ENCODE peak calls at places on chromosomes 7 and 10, in ten cellular contexts. One of them, this sample, is unnamed.

GRCh38 chr10:104300002-104300735 is 31.2 kb downstream of the GSTO2 start:
- DNase-seq in sigmoid colon: peak
- DNase-seq in A549: no peak
- DNase-seq in hepatic stellate cell: peak
- DNase-seq in effector CD8-positive, alpha-beta T cell: no peak
- DNase-seq in activated CD4-positive, alpha-beta T cell treated with anti-CD3 and anti-CD28 coated beads, Interleukin-2, amount 50 U/mL, for 48 hours: no peak
- DNase-seq in HS-5: peak
- DNase-seq in NCI-H774: no peak
- DNase-seq in fibroblast of the conjunctiva: peak
- DNase-seq in lower lobe of right lung: no peak
- DNase-seq in this sample: peak

GRCh38 chr10:35722636-35723420 is 80.7 kb upstream of the FZD8 start:
- DNase-seq in sigmoid colon: no peak
- DNase-seq in A549: no peak
- DNase-seq in hepatic stellate cell: no peak
- DNase-seq in effector CD8-positive, alpha-beta T cell: no peak
- DNase-seq in activated CD4-positive, alpha-beta T cell treated with anti-CD3 and anti-CD28 coated beads, Interleukin-2, amount 50 U/mL, for 48 hours: no peak
- DNase-seq in HS-5: no peak
- DNase-seq in NCI-H774: no peak
- DNase-seq in fibroblast of the conjunctiva: no peak
- DNase-seq in lower lobe of right lung: no peak
- DNase-seq in this sample: no peak

GRCh38 chr7:104341545-104341944 is 13.1 kb downstream of the LHFPL3 start:
- DNase-seq in sigmoid colon: no peak
- DNase-seq in A549: no peak
- DNase-seq in hepatic stellate cell: no peak
- DNase-seq in effector CD8-positive, alpha-beta T cell: no peak
- DNase-seq in activated CD4-positive, alpha-beta T cell treated with anti-CD3 and anti-CD28 coated beads, Interleukin-2, amount 50 U/mL, for 48 hours: no peak
- DNase-seq in HS-5: no peak
- DNase-seq in NCI-H774: peak
- DNase-seq in fibroblast of the conjunctiva: no peak
- DNase-seq in lower lobe of right lung: no peak
- DNase-seq in this sample: no peak

GRCh38 chr7:111900283-111900682 is 305.9 kb downstream of the DOCK4 start:
- DNase-seq in sigmoid colon: no peak
- DNase-seq in A549: no peak
- DNase-seq in hepatic stellate cell: no peak
- DNase-seq in effector CD8-positive, alpha-beta T cell: no peak
- DNase-seq in activated CD4-positive, alpha-beta T cell treated with anti-CD3 and anti-CD28 coated beads, Interleukin-2, amount 50 U/mL, for 48 hours: no peak
- DNase-seq in HS-5: no peak
- DNase-seq in NCI-H774: no peak
- DNase-seq in fibroblast of the conjunctiva: no peak
- DNase-seq in lower lobe of right lung: no peak
- DNase-seq in this sample: no peak

GRCh38 chr7:835491-836401 is 3.5 kb downstream of the SUN1 start:
- DNase-seq in sigmoid colon: no peak
- DNase-seq in A549: no peak
- DNase-seq in hepatic stellate cell: no peak
- DNase-seq in effector CD8-positive, alpha-beta T cell: no peak
- DNase-seq in activated CD4-positive, alpha-beta T cell treated with anti-CD3 and anti-CD28 coated beads, Interleukin-2, amount 50 U/mL, for 48 hours: no peak
- DNase-seq in HS-5: no peak
- DNase-seq in NCI-H774: no peak
- DNase-seq in fibroblast of the conjunctiva: no peak
- DNase-seq in lower lobe of right lung: peak
- DNase-seq in this sample: no peak

GRCh38 chr7:123675092-123675473 is 19.4 kb downstream of the LMOD2 start:
- DNase-seq in sigmoid colon: no peak
- DNase-seq in A549: no peak
- DNase-seq in hepatic stellate cell: no peak
- DNase-seq in effector CD8-positive, alpha-beta T cell: no peak
- DNase-seq in activated CD4-positive, alpha-beta T cell treated with anti-CD3 and anti-CD28 coated beads, Interleukin-2, amount 50 U/mL, for 48 hours: no peak
- DNase-seq in HS-5: peak
- DNase-seq in NCI-H774: no peak
- DNase-seq in fibroblast of the conjunctiva: no peak
- DNase-seq in lower lobe of right lung: no peak
- DNase-seq in this sample: no peak

GRCh38 chr10:128730922-128731321 is 604.7 kb upstream of the MKI67 start:
- DNase-seq in sigmoid colon: no peak
- DNase-seq in A549: no peak
- DNase-seq in hepatic stellate cell: no peak
- DNase-seq in effector CD8-positive, alpha-beta T cell: no peak
- DNase-seq in activated CD4-positive, alpha-beta T cell treated with anti-CD3 and anti-CD28 coated beads, Interleukin-2, amount 50 U/mL, for 48 hours: no peak
- DNase-seq in HS-5: no peak
- DNase-seq in NCI-H774: no peak
- DNase-seq in fibroblast of the conjunctiva: no peak
- DNase-seq in lower lobe of right lung: no peak
- DNase-seq in this sample: no peak

GRCh38 chr7:45881759-45882464 is 6.4 kb upstream of the IGFBP1 start:
- DNase-seq in sigmoid colon: no peak
- DNase-seq in A549: no peak
- DNase-seq in hepatic stellate cell: peak
- DNase-seq in effector CD8-positive, alpha-beta T cell: no peak
- DNase-seq in activated CD4-positive, alpha-beta T cell treated with anti-CD3 and anti-CD28 coated beads, Interleukin-2, amount 50 U/mL, for 48 hours: no peak
- DNase-seq in HS-5: peak
- DNase-seq in NCI-H774: no peak
- DNase-seq in fibroblast of the conjunctiva: peak
- DNase-seq in lower lobe of right lung: no peak
- DNase-seq in this sample: no peak

GRCh38 chr7:104267701-104268368 is 60.0 kb upstream of the ORC5 start:
- DNase-seq in sigmoid colon: no peak
- DNase-seq in A549: peak
- DNase-seq in hepatic stellate cell: peak
- DNase-seq in effector CD8-positive, alpha-beta T cell: no peak
- DNase-seq in activated CD4-positive, alpha-beta T cell treated with anti-CD3 and anti-CD28 coated beads, Interleukin-2, amount 50 U/mL, for 48 hours: no peak
- DNase-seq in HS-5: no peak
- DNase-seq in NCI-H774: no peak
- DNase-seq in fibroblast of the conjunctiva: peak
- DNase-seq in lower lobe of right lung: no peak
- DNase-seq in this sample: no peak

GRCh38 chr7:82164813-82165212 is 278.8 kb downstream of the CACNA2D1 start:
- DNase-seq in sigmoid colon: no peak
- DNase-seq in A549: no peak
- DNase-seq in hepatic stellate cell: peak
- DNase-seq in effector CD8-positive, alpha-beta T cell: no peak
- DNase-seq in activated CD4-positive, alpha-beta T cell treated with anti-CD3 and anti-CD28 coated beads, Interleukin-2, amount 50 U/mL, for 48 hours: no peak
- DNase-seq in HS-5: peak
- DNase-seq in NCI-H774: peak
- DNase-seq in fibroblast of the conjunctiva: peak
- DNase-seq in lower lobe of right lung: no peak
- DNase-seq in this sample: peak

GRCh38 chr10:103814626-103815370 is 40.6 kb downstream of the SH3PXD2A start:
- DNase-seq in sigmoid colon: no peak
- DNase-seq in A549: no peak
- DNase-seq in hepatic stellate cell: no peak
- DNase-seq in effector CD8-positive, alpha-beta T cell: no peak
- DNase-seq in activated CD4-positive, alpha-beta T cell treated with anti-CD3 and anti-CD28 coated beads, Interleukin-2, amount 50 U/mL, for 48 hours: no peak
- DNase-seq in HS-5: no peak
- DNase-seq in NCI-H774: no peak
- DNase-seq in fibroblast of the conjunctiva: no peak
- DNase-seq in lower lobe of right lung: no peak
- DNase-seq in this sample: no peak

GRCh38 chr10:14386202-14386593 is 55.5 kb upstream of the FRMD4A start:
- DNase-seq in sigmoid colon: no peak
- DNase-seq in A549: no peak
- DNase-seq in hepatic stellate cell: peak
- DNase-seq in effector CD8-positive, alpha-beta T cell: no peak
- DNase-seq in activated CD4-positive, alpha-beta T cell treated with anti-CD3 and anti-CD28 coated beads, Interleukin-2, amount 50 U/mL, for 48 hours: peak
- DNase-seq in HS-5: no peak
- DNase-seq in NCI-H774: no peak
- DNase-seq in fibroblast of the conjunctiva: no peak
- DNase-seq in lower lobe of right lung: no peak
- DNase-seq in this sample: peak

GRCh38 chr10:11864727-11865126 is 41.6 kb downstream of the PROSER2 start:
- DNase-seq in sigmoid colon: peak
- DNase-seq in A549: no peak
- DNase-seq in hepatic stellate cell: no peak
- DNase-seq in effector CD8-positive, alpha-beta T cell: no peak
- DNase-seq in activated CD4-positive, alpha-beta T cell treated with anti-CD3 and anti-CD28 coated beads, Interleukin-2, amount 50 U/mL, for 48 hours: no peak
- DNase-seq in HS-5: no peak
- DNase-seq in NCI-H774: no peak
- DNase-seq in fibroblast of the conjunctiva: no peak
- DNase-seq in lower lobe of right lung: no peak
- DNase-seq in this sample: no peak

GRCh38 chr10:76149602-76150138 is 718.2 kb downstream of the LRMDA start:
- DNase-seq in sigmoid colon: no peak
- DNase-seq in A549: no peak
- DNase-seq in hepatic stellate cell: no peak
- DNase-seq in effector CD8-positive, alpha-beta T cell: no peak
- DNase-seq in activated CD4-positive, alpha-beta T cell treated with anti-CD3 and anti-CD28 coated beads, Interleukin-2, amount 50 U/mL, for 48 hours: no peak
- DNase-seq in HS-5: no peak
- DNase-seq in NCI-H774: no peak
- DNase-seq in fibroblast of the conjunctiva: no peak
- DNase-seq in lower lobe of right lung: no peak
- DNase-seq in this sample: no peak

GRCh38 chr10:124725171-124725631 is 19.0 kb downstream of the FAM53B start:
- DNase-seq in sigmoid colon: peak
- DNase-seq in A549: no peak
- DNase-seq in hepatic stellate cell: no peak
- DNase-seq in effector CD8-positive, alpha-beta T cell: no peak
- DNase-seq in activated CD4-positive, alpha-beta T cell treated with anti-CD3 and anti-CD28 coated beads, Interleukin-2, amount 50 U/mL, for 48 hours: no peak
- DNase-seq in HS-5: no peak
- DNase-seq in NCI-H774: no peak
- DNase-seq in fibroblast of the conjunctiva: no peak
- DNase-seq in lower lobe of right lung: no peak
- DNase-seq in this sample: no peak

GRCh38 chr7:112770051-112770450 is 20.1 kb downstream of the TMEM168 start:
- DNase-seq in sigmoid colon: no peak
- DNase-seq in A549: no peak
- DNase-seq in hepatic stellate cell: no peak
- DNase-seq in effector CD8-positive, alpha-beta T cell: no peak
- DNase-seq in activated CD4-positive, alpha-beta T cell treated with anti-CD3 and anti-CD28 coated beads, Interleukin-2, amount 50 U/mL, for 48 hours: no peak
- DNase-seq in HS-5: no peak
- DNase-seq in NCI-H774: no peak
- DNase-seq in fibroblast of the conjunctiva: no peak
- DNase-seq in lower lobe of right lung: no peak
- DNase-seq in this sample: no peak

GRCh38 chr10:88952647-88953111 is at the start of gene ACTA2:
- DNase-seq in sigmoid colon: peak
- DNase-seq in A549: no peak
- DNase-seq in hepatic stellate cell: peak
- DNase-seq in effector CD8-positive, alpha-beta T cell: no peak
- DNase-seq in activated CD4-positive, alpha-beta T cell treated with anti-CD3 and anti-CD28 coated beads, Interleukin-2, amount 50 U/mL, for 48 hours: no peak
- DNase-seq in HS-5: no peak
- DNase-seq in NCI-H774: no peak
- DNase-seq in fibroblast of the conjunctiva: no peak
- DNase-seq in lower lobe of right lung: no peak
- DNase-seq in this sample: peak

GRCh38 chr10:72659694-72660093 is 32.2 kb upstream of the MCU start:
- DNase-seq in sigmoid colon: no peak
- DNase-seq in A549: no peak
- DNase-seq in hepatic stellate cell: no peak
- DNase-seq in effector CD8-positive, alpha-beta T cell: no peak
- DNase-seq in activated CD4-positive, alpha-beta T cell treated with anti-CD3 and anti-CD28 coated beads, Interleukin-2, amount 50 U/mL, for 48 hours: no peak
- DNase-seq in HS-5: no peak
- DNase-seq in NCI-H774: no peak
- DNase-seq in fibroblast of the conjunctiva: no peak
- DNase-seq in lower lobe of right lung: no peak
- DNase-seq in this sample: no peak

GRCh38 chr7:130875265-130875741 is 141.3 kb upstream of the KLF14 start:
- DNase-seq in sigmoid colon: no peak
- DNase-seq in A549: peak
- DNase-seq in hepatic stellate cell: no peak
- DNase-seq in effector CD8-positive, alpha-beta T cell: peak
- DNase-seq in activated CD4-positive, alpha-beta T cell treated with anti-CD3 and anti-CD28 coated beads, Interleukin-2, amount 50 U/mL, for 48 hours: peak
- DNase-seq in HS-5: no peak
- DNase-seq in NCI-H774: no peak
- DNase-seq in fibroblast of the conjunctiva: no peak
- DNase-seq in lower lobe of right lung: peak
- DNase-seq in this sample: no peak

GRCh38 chr7:11592699-11593098 is 239.3 kb downstream of the THSD7A start:
- DNase-seq in sigmoid colon: no peak
- DNase-seq in A549: no peak
- DNase-seq in hepatic stellate cell: no peak
- DNase-seq in effector CD8-positive, alpha-beta T cell: no peak
- DNase-seq in activated CD4-positive, alpha-beta T cell treated with anti-CD3 and anti-CD28 coated beads, Interleukin-2, amount 50 U/mL, for 48 hours: no peak
- DNase-seq in HS-5: no peak
- DNase-seq in NCI-H774: peak
- DNase-seq in fibroblast of the conjunctiva: no peak
- DNase-seq in lower lobe of right lung: no peak
- DNase-seq in this sample: no peak

GRCh38 chr10:93815304-93816091 is 57.8 kb downstream of the LGI1 start:
- DNase-seq in sigmoid colon: no peak
- DNase-seq in A549: no peak
- DNase-seq in hepatic stellate cell: no peak
- DNase-seq in effector CD8-positive, alpha-beta T cell: no peak
- DNase-seq in activated CD4-positive, alpha-beta T cell treated with anti-CD3 and anti-CD28 coated beads, Interleukin-2, amount 50 U/mL, for 48 hours: no peak
- DNase-seq in HS-5: no peak
- DNase-seq in NCI-H774: no peak
- DNase-seq in fibroblast of the conjunctiva: peak
- DNase-seq in lower lobe of right lung: no peak
- DNase-seq in this sample: no peak

GRCh38 chr10:102408728-102409603 is 9.6 kb downstream of the PSD start:
- DNase-seq in sigmoid colon: peak
- DNase-seq in A549: no peak
- DNase-seq in hepatic stellate cell: peak
- DNase-seq in effector CD8-positive, alpha-beta T cell: peak
- DNase-seq in activated CD4-positive, alpha-beta T cell treated with anti-CD3 and anti-CD28 coated beads, Interleukin-2, amount 50 U/mL, for 48 hours: peak
- DNase-seq in HS-5: no peak
- DNase-seq in NCI-H774: no peak
- DNase-seq in fibroblast of the conjunctiva: no peak
- DNase-seq in lower lobe of right lung: peak
- DNase-seq in this sample: no peak

GRCh38 chr10:79488870-79489269 is 23.5 kb upstream of the EIF5AL1 start:
- DNase-seq in sigmoid colon: no peak
- DNase-seq in A549: no peak
- DNase-seq in hepatic stellate cell: no peak
- DNase-seq in effector CD8-positive, alpha-beta T cell: no peak
- DNase-seq in activated CD4-positive, alpha-beta T cell treated with anti-CD3 and anti-CD28 coated beads, Interleukin-2, amount 50 U/mL, for 48 hours: no peak
- DNase-seq in HS-5: no peak
- DNase-seq in NCI-H774: no peak
- DNase-seq in fibroblast of the conjunctiva: no peak
- DNase-seq in lower lobe of right lung: no peak
- DNase-seq in this sample: no peak

GRCh38 chr7:44967571-44968446 is 11.0 kb downstream of the MYO1G start:
- DNase-seq in sigmoid colon: peak
- DNase-seq in A549: peak
- DNase-seq in hepatic stellate cell: no peak
- DNase-seq in effector CD8-positive, alpha-beta T cell: no peak
- DNase-seq in activated CD4-positive, alpha-beta T cell treated with anti-CD3 and anti-CD28 coated beads, Interleukin-2, amount 50 U/mL, for 48 hours: peak
- DNase-seq in HS-5: no peak
- DNase-seq in NCI-H774: no peak
- DNase-seq in fibroblast of the conjunctiva: no peak
- DNase-seq in lower lobe of right lung: no peak
- DNase-seq in this sample: no peak

GRCh38 chr7:77537136-77537594 is at the start of gene PTPN12:
- DNase-seq in sigmoid colon: peak
- DNase-seq in A549: no peak
- DNase-seq in hepatic stellate cell: no peak
- DNase-seq in effector CD8-positive, alpha-beta T cell: peak
- DNase-seq in activated CD4-positive, alpha-beta T cell treated with anti-CD3 and anti-CD28 coated beads, Interleukin-2, amount 50 U/mL, for 48 hours: no peak
- DNase-seq in HS-5: no peak
- DNase-seq in NCI-H774: peak
- DNase-seq in fibroblast of the conjunctiva: peak
- DNase-seq in lower lobe of right lung: no peak
- DNase-seq in this sample: no peak

GRCh38 chr7:40418445-40418844 is 283.6 kb downstream of the SUGCT start:
- DNase-seq in sigmoid colon: no peak
- DNase-seq in A549: no peak
- DNase-seq in hepatic stellate cell: no peak
- DNase-seq in effector CD8-positive, alpha-beta T cell: no peak
- DNase-seq in activated CD4-positive, alpha-beta T cell treated with anti-CD3 and anti-CD28 coated beads, Interleukin-2, amount 50 U/mL, for 48 hours: no peak
- DNase-seq in HS-5: no peak
- DNase-seq in NCI-H774: no peak
- DNase-seq in fibroblast of the conjunctiva: no peak
- DNase-seq in lower lobe of right lung: no peak
- DNase-seq in this sample: no peak

GRCh38 chr7:140263277-140263676 is 86.5 kb upstream of the KDM7A start:
- DNase-seq in sigmoid colon: peak
- DNase-seq in A549: no peak
- DNase-seq in hepatic stellate cell: no peak
- DNase-seq in effector CD8-positive, alpha-beta T cell: no peak
- DNase-seq in activated CD4-positive, alpha-beta T cell treated with anti-CD3 and anti-CD28 coated beads, Interleukin-2, amount 50 U/mL, for 48 hours: no peak
- DNase-seq in HS-5: no peak
- DNase-seq in NCI-H774: no peak
- DNase-seq in fibroblast of the conjunctiva: no peak
- DNase-seq in lower lobe of right lung: no peak
- DNase-seq in this sample: no peak

GRCh38 chr10:50373821-50374501 is 122.6 kb upstream of the ASAH2 start:
- DNase-seq in sigmoid colon: no peak
- DNase-seq in A549: no peak
- DNase-seq in hepatic stellate cell: no peak
- DNase-seq in effector CD8-positive, alpha-beta T cell: no peak
- DNase-seq in activated CD4-positive, alpha-beta T cell treated with anti-CD3 and anti-CD28 coated beads, Interleukin-2, amount 50 U/mL, for 48 hours: no peak
- DNase-seq in HS-5: no peak
- DNase-seq in NCI-H774: no peak
- DNase-seq in fibroblast of the conjunctiva: no peak
- DNase-seq in lower lobe of right lung: no peak
- DNase-seq in this sample: peak

This sample was measured in AG04449.